ENCODE peak calls at places on chromosome X, in seven cellular contexts. S is breast epithelium, R is bronchial epithelial cell, F is psoas muscle, O is H1, C is HCT116, U is fibroblast of lung. L is an unnamed sample.

GRCh38 chrX:134794692-134795091 is 136.4 kb upstream of the PLAC1 start:
- DNase-seq in F (no peak), U (no peak), C (no peak), S (no peak), O (no peak), R (no peak), L (no peak)

GRCh38 chrX:112512509-112512908 is 167.2 kb downstream of the LHFPL1 start:
- DNase-seq in C (peak; percentile 0), O (no peak), U (no peak), R (no peak), F (no peak), S (no peak), L (no peak)

GRCh38 chrX:45771114-45771513 is 570.4 kb upstream of the DIPK2B start:
- DNase-seq in U (peak; percentile 94), O (no peak), F (no peak), R (peak; percentile 91), C (peak; percentile 77), S (no peak), L (no peak)

GRCh38 chrX:136586386-136586785 is 54.4 kb downstream of the VGLL1 start:
- DNase-seq in S (peak; percentile 50), R (no peak), F (no peak), O (no peak), C (no peak), U (no peak), L (no peak)

GRCh38 chrX:118116308-118117068 is at the start of gene KLHL13:
- DNase-seq in U (peak; percentile 39), C (no peak), R (no peak), O (no peak), F (peak; percentile 70), S (peak; percentile 30), L (peak; percentile 70)

GRCh38 chrX:124232523-124233201 is 99.8 kb upstream of the TEX13D start:
- DNase-seq in S (no peak), C (no peak), F (no peak), O (no peak), R (peak; percentile 60), U (no peak), L (no peak)

GRCh38 chrX:40245411-40246140 is 147.8 kb upstream of the BCOR start:
- DNase-seq in O (no peak), R (peak; percentile 5), U (peak; percentile 58), C (no peak), S (no peak), F (peak; percentile 67), L (no peak)

GRCh38 chrX:9657590-9658256 is 107.9 kb downstream of the GPR143 start:
- DNase-seq in C (no peak), U (no peak), S (no peak), F (no peak), O (no peak), R (no peak), L (no peak)

GRCh38 chrX:16160729-16161128 is 6.6 kb upstream of the MAGEB17 start:
- DNase-seq in O (no peak), U (peak; percentile 47), C (peak; percentile 66), S (no peak), R (peak; percentile 89), F (no peak), L (no peak)

GRCh38 chrX:16155586-16155985 is 11.7 kb upstream of the MAGEB17 start:
- DNase-seq in O (no peak), S (no peak), U (no peak), F (no peak), R (no peak), C (no peak), L (no peak)
- TF ChIP-seq CTCF in O (no peak), S (no peak), U (no peak), F (no peak), R (no peak), C (no peak), L (no peak)

GRCh38 chrX:38327775-38328081 is 419 bp upstream of the RPGR start:
- DNase-seq in S (no peak), F (no peak), C (no peak), U (no peak), R (no peak), O (no peak), L (no peak)
- H3K4me3 ChIP-seq in S (peak overlapping the region; percentile 70), F (peak overlapping the region; percentile 74), C (peak overlapping the region; percentile 60), U (peak overlapping the region; percentile 63), R (no peak overlapping the region), O (no peak overlapping the region), L (peak overlapping the region; percentile 65)

DNA sequence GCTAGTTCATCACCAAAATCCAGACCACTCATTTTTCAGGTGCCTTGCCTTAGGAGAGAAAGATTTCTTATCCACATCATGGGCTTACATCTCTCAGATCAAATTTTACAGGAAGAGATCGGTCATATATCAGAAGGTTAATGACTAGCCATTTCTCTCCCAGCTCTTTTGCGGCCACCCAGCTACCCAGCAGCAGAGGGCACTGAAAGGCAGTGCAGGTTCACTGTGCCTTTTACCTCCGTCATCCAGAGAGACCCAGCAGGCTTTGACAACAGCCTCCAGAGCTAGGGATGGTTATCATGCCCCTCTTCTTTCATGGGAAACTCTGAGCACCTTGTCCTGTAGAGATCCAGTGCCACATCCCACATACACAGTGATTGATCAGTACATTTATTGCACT is 384.8 kb downstream of the AFF2 start:
- DNase-seq in R (no peak), S (no peak), F (no peak), C (no peak), U (no peak), O (no peak), L (no peak)
- H3K27me3 ChIP-seq in R (no peaks in the 10 kb centered on the region), S (no peaks in the 10 kb centered on the region), F (no peaks in the 10 kb centered on the region), C (no peaks in the 10 kb centered on the region), U (no peaks in the 10 kb centered on the region), O (no peaks in the 10 kb centered on the region), L (no peaks in the 10 kb centered on the region)

DNA sequence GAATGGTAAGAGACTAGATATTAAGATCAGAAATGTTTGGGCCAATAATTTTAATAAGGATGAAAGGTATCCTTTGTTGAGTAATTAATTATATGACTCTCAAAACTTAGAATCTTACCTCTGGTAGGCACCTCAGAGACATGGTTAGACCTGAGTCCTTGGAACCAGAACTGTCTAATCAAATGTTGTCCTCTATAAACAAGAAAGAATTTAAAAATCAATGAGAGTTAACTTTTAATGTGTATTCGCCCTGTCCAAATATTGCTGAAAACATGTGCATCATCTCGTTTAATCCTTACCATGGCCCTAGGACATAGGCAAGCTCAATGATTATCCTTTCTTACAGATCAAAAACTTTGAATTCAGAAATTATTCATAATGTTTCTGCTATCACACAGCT is 24.0 kb upstream of the NUDT11 start:
- DNase-seq in F (no peak), R (no peak), O (no peak), U (no peak), S (no peak), C (no peak), L (no peak)
- TF ChIP-seq CTCF in F (no peak), R (no peak), O (no peak), U (no peak), S (no peak), C (no peak), L (no peak)

DNA sequence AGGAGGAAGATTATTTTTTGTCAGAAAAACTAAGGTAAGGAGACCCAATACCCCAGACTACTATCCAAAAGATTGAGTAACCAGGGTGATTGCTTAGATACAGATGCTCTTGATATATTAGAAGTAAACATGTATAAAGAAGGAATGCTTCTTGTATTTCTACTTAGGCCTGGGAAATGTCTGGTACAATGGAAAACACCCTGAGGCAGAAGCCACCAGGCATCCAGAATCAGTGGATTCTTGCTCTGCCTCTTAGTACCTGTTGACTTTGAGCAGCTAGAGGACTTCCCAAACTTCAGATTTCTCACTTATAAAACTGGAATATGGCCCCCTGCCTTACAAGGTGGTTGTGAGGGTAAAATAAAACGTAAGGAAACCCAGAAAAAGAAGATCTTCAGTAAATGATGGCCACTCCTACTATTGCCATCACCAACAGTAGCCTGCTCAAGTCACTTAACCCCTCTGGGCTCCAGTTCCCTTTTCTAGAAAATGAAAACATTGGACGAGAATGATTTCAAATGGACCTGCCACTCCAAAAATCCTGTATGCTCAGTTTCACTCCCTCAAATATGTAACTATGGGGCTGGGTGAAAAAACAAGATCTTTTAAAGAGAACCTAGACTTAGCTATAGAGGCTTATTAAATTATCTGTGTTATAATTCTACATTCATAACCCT is 56.6 kb downstream of the AMELX start:
- DNase-seq in C (no peak), F (no peak), R (no peak), O (no peak), S (no peak), U (no peak), L (no peak)
- H3K4me3 ChIP-seq in C (no peak overlapping the region), F (peak overlapping the region; percentile 48), R (no peak overlapping the region), O (no peak overlapping the region), S (no peak overlapping the region), U (no peak overlapping the region), L (no peak overlapping the region)

GRCh38 chrX:56397636-56398035 is 165.5 kb downstream of the KLF8 start:
- DNase-seq in S (no peak), R (no peak), F (no peak), U (no peak), O (no peak), C (no peak), L (no peak)
- H3K27me3 ChIP-seq in S (no peaks in the 10 kb centered on the region), R (no peaks in the 10 kb centered on the region), F (no peaks in the 10 kb centered on the region), U (no peaks in the 10 kb centered on the region), O (no peaks in the 10 kb centered on the region), C (no peaks in the 10 kb centered on the region), L (no peaks in the 10 kb centered on the region)

DNA sequence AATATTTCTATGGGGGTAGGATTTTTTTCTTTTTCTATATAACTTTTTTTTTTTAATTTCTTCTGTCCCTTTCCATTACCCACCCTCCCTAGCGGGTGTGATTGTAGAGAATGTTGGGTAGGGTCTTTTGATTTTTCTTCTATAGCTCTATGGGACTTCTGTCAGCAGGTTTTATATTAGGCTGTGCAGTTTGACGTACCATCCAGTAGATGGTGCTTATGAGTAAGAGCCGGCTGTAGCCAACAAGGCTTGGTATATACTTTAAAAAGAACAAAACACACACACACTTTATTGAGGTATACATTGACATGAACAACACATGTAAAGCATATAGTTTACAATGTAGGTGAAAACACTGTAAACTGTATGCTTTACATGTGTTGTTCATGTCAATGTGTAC is 247.9 kb upstream of the POF1B start:
- DNase-seq in U (no peak), F (no peak), S (no peak), R (peak; percentile 4), O (no peak), C (no peak), L (no peak)
- TF ChIP-seq CTCF in U (no peak), F (peak; percentile 33), S (no peak), R (peak; percentile 24), O (peak; percentile 42), C (peak; percentile 54), L (peak; percentile 77)

GRCh38 chrX:65588795-65589194 is 54.2 kb upstream of the LAS1L start:
- DNase-seq in S (no peak), U (no peak), F (no peak), O (no peak), C (no peak), R (no peak), L (no peak)
- H3K4me3 ChIP-seq in S (peak overlapping the region; percentile 51), U (no peak overlapping the region), F (no peak overlapping the region), O (no peak overlapping the region), C (no peak overlapping the region), R (no peak overlapping the region), L (no peak overlapping the region)

DNA sequence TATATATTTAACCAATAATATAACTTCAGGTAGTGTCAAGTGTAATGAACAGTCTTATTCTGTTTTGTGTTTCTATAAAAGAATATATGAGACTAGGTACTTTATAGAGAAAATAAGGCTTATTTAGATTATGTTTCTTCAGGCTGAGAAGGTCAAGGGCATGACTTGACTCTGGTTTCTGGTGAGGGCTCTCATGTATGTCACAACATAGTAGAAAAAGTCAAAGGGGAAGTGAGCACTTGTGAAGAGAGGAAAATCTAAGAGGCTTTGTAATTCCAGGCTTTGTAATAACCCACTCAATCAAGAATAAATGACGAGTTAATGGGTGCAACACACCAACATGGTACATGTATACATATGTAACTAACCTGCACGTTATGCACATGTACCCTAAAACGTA is 27.6 kb downstream of the PRR32 start:
- DNase-seq in U (no peak), C (no peak), R (no peak), S (no peak), F (no peak), O (no peak), L (no peak)
- H3K27me3 ChIP-seq in U (no peaks in the 10 kb centered on the region), C (no peaks in the 10 kb centered on the region), R (no peaks in the 10 kb centered on the region), S (no peaks in the 10 kb centered on the region), F (no peaks in the 10 kb centered on the region), O (no peaks in the 10 kb centered on the region), L (no peaks in the 10 kb centered on the region)